ENCODE peak calls at places on chromosomes 4 and X, in eight cellular contexts. B is tibial artery; Y is tibial nerve; D is HAP-1; R is effector memory CD4-positive, alpha-beta T cell; N is body of pancreas; Z is PC-9; X is CD8-positive, alpha-beta T cell. M is an unnamed sample. For H3K4me1 and H3K36me3, the result is how much of the 10 kb centered on the place peaks cover.

GRCh38 chr4:152325831-152326230 is 210.1 kb downstream of the FBXW7 start:
- DNase-seq in B (no peak), Y (no peak), D (no peak), R (no peak), N (no peak), Z (peak), X (no peak), M (no peak)

GRCh38 chr4:175511861-175512260 is 300.2 kb downstream of the GPM6A start:
- DNase-seq in B (no peak), Y (no peak), D (no peak), R (no peak), N (no peak), Z (no peak), X (no peak), M (no peak)

GRCh38 chr4:30950737-30951136 is 230.6 kb downstream of the PCDH7 start:
- DNase-seq in B (no peak), Y (no peak), D (peak), R (no peak), N (no peak), Z (peak), X (no peak), M (no peak)

GRCh38 chr4:38583102-38583501 is 80.9 kb upstream of the KLF3 start:
- DNase-seq in B (no peak), Y (no peak), D (no peak), R (peak), N (peak), Z (no peak), X (no peak), M (no peak)

GRCh38 chr4:111937368-111937767 is 207.9 kb upstream of the FAM241A start:
- DNase-seq in B (no peak), Y (no peak), D (no peak), R (no peak), N (no peak), Z (no peak), X (no peak), M (no peak)

GRCh38 chrX:114344756-114345155 is 239.1 kb upstream of the HTR2C start:
- DNase-seq in B (no peak), Y (no peak), D (peak), R (no peak), N (no peak), Z (no peak), X (no peak), M (no peak)

GRCh38 chr4:112523008-112523440 is 7.0 kb upstream of the NEUROG2 start:
- DNase-seq in B (no peak), Y (no peak), D (peak), R (no peak), N (peak), Z (no peak), X (no peak), M (no peak)

GRCh38 chrX:65903750-65904149 is 136.1 kb downstream of the VSIG4 start:
- DNase-seq in B (no peak), Y (no peak), D (no peak), R (no peak), N (no peak), Z (no peak), X (no peak), M (no peak)

GRCh38 chr4:27181672-27182071 is 321.0 kb downstream of the STIM2 start:
- DNase-seq in B (no peak), Y (no peak), D (no peak), R (no peak), N (no peak), Z (no peak), X (no peak), M (no peak)

DNA sequence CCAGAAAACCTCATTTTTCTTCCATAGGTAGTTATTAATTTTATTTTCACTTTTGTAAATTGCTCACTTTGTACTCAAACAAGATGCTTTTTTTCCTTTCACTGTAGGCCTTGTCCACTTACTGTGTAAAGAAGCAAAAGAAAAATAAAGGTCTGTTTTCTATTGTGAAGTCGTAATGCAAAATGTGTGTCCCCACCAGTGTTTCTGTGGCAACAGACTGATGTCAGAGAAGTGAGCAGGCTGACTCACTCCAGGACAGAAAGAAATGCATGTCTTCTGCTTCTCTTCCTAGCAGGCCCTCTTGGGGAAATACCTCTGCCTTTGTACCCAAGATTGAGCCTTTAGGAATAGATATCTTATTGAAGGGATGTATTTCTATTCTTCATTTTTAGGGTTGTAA is 30.3 kb downstream of the INPP4B start:
- DNase-seq in B (no peak), Y (peak), D (no peak), R (no peak), N (no peak), Z (peak), X (no peak), M (peak)
- H3K4me1 ChIP-seq in B (under half), Y (under half), D (under half), R (under half), N (under half), Z (under half), X (under half), M (under half)

DNA sequence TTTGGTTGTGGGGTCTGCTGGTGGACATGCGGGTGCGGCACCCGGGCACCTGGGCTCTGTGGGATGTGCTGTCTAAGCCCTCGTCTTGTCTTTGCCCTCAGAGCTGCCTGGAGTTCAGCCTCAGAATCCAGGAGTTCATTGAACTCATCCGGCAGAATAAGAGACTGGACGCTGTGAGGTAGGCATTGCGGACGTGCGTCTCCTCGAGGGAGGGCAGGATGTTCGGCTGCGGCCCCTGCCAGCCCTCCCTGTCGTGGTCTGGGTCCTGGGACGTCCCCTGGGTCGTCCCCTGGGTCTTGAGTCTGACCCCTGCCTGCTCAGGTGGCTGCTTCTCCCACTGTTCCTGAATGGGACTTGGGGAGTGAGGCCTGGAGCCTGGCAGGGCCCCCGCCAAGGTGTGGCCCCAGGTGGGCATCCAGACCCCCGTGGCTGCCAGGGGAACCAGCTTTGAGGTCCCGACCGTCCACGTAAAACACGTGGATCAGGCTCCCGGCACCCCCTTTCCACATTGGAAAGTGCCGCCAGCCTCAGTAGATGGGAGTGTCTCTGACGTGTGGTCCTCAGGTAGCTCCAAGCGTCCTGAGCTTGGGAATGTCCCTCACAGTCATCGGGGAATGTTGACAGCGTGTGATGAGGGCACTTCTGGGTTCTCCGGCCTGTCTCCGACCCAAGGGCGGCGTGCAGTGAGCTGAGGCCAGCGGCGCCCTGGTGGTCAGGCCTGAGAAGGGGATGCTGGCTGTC is 19.3 kb upstream of the UVSSA start:
- DNase-seq in B (no peak), Y (no peak), D (no peak), R (no peak), N (no peak), Z (no peak), X (no peak), M (no peak)
- H3K36me3 ChIP-seq in B (under half), Y (under half), D (under half), R (under half), N (under half), Z (under half), X (under half), M (under half)

GRCh38 chr4:185304541-185304940 is 91.2 kb downstream of the LRP2BP start:
- DNase-seq in B (no peak), Y (no peak), D (no peak), R (no peak), N (no peak), Z (no peak), X (no peak), M (no peak)

GRCh38 chr4:185305979-185306442 is 89.7 kb downstream of the LRP2BP start:
- DNase-seq in B (no peak), Y (no peak), D (peak), R (no peak), N (no peak), Z (peak), X (no peak), M (peak)

GRCh38 chr4:185309770-185310169 is 86.0 kb downstream of the LRP2BP start:
- DNase-seq in B (no peak), Y (no peak), D (no peak), R (no peak), N (no peak), Z (no peak), X (no peak), M (no peak)

GRCh38 chr4:185304944-185305690 is 90.6 kb downstream of the LRP2BP start:
- DNase-seq in B (no peak), Y (no peak), D (peak), R (no peak), N (peak), Z (no peak), X (no peak), M (peak)

GRCh38 chr4:185307136-185307950 is 88.4 kb downstream of the LRP2BP start:
- DNase-seq in B (no peak), Y (no peak), D (no peak), R (no peak), N (peak), Z (peak), X (no peak), M (no peak)
- H3K4me1 ChIP-seq in B (under half), Y (under half), D (under half), R (under half), N (under half), Z (under half), X (under half), M (under half)

GRCh38 chr4:145779319-145779801 is 99.4 kb downstream of the C4orf51 start:
- DNase-seq in B (no peak), Y (no peak), D (no peak), R (no peak), N (no peak), Z (no peak), X (no peak), M (no peak)
- H3K36me3 ChIP-seq in B (under half), Y (under half), D (under half), R (under half), N (under half), Z (under half), X (under half), M (under half)

GRCh38 chrX:16786791-16787735 is 797 bp downstream of the TXLNG start:
- DNase-seq in B (no peak), Y (peak), D (peak), R (peak), N (no peak), Z (peak), X (peak), M (no peak)

GRCh38 chrX:16785247-16786138 is 773 bp upstream of the TXLNG start:
- DNase-seq in B (peak), Y (peak), D (peak), R (no peak), N (peak), Z (peak), X (no peak), M (no peak)

GRCh38 chrX:16786139-16786790 is at the start of gene TXLNG:
- DNase-seq in B (peak), Y (peak), D (peak), R (peak), N (peak), Z (peak), X (peak), M (peak)

GRCh38 chrX:16783452-16783851 is 2.8 kb upstream of the TXLNG start:
- DNase-seq in B (no peak), Y (no peak), D (no peak), R (no peak), N (no peak), Z (no peak), X (no peak), M (no peak)

GRCh38 chrX:16788477-16788876 is 2.2 kb downstream of the TXLNG start:
- DNase-seq in B (peak), Y (peak), D (no peak), R (no peak), N (no peak), Z (no peak), X (no peak), M (no peak)
- H3K4me1 ChIP-seq in B (under half), Y (under half), D (under half), R (under half), N (under half), Z (under half), X (under half), M (under half)

GRCh38 chr4:40828661-40829060 is 78.9 kb downstream of the NSUN7 start:
- DNase-seq in B (no peak), Y (no peak), D (no peak), R (no peak), N (no peak), Z (no peak), X (no peak), M (no peak)
- H3K36me3 ChIP-seq in B (half or more), Y (under half), D (under half), R (under half), N (under half), Z (under half), X (under half), M (under half)

DNA sequence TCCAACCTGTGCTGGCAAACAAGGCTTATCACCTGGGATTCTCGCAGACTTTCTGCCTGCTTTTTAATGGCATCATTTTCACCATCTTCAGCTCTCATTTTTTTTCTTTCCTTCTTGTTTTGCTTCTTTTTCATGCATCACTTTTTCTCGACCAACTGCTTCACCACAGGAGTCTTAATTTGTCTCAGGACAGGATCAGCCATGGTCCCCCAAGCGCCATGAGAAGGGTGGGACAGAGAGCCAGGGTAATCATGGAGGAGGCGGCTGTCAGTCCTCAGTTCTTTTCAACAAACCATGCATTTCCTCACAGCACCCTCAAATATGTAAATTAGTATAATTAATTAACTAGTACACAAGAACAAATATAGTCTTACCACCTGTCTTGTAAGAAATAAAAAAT is 19.3 kb downstream of the EIF4E start:
- DNase-seq in B (no peak), Y (no peak), D (no peak), R (no peak), N (no peak), Z (no peak), X (no peak), M (no peak)
- H3K4me1 ChIP-seq in B (under half), Y (under half), D (under half), R (under half), N (under half), Z (under half), X (under half), M (under half)

GRCh38 chrX:120536056-120536455 is 24.7 kb downstream of the CUL4B start:
- DNase-seq in B (no peak), Y (no peak), D (no peak), R (no peak), N (no peak), Z (no peak), X (no peak), M (no peak)
- H3K36me3 ChIP-seq in B (under half), Y (under half), D (half or more), R (under half), N (under half), Z (half or more), X (under half), M (under half)

GRCh38 chr4:169811476-169811875 is 53.7 kb upstream of the HPF1 start:
- DNase-seq in B (no peak), Y (no peak), D (no peak), R (no peak), N (no peak), Z (no peak), X (no peak), M (no peak)
- H3K4me1 ChIP-seq in B (under half), Y (under half), D (under half), R (under half), N (under half), Z (under half), X (under half), M (under half)

GRCh38 chrX:123909498-123909897 is 49.6 kb downstream of the XIAP start:
- DNase-seq in B (no peak), Y (no peak), D (no peak), R (no peak), N (no peak), Z (no peak), X (no peak), M (no peak)

GRCh38 chrX:123906557-123907316 is 46.9 kb downstream of the XIAP start:
- DNase-seq in B (no peak), Y (no peak), D (no peak), R (no peak), N (no peak), Z (no peak), X (no peak), M (no peak)

GRCh38 chrX:123899701-123900100 is 39.8 kb downstream of the XIAP start:
- DNase-seq in B (no peak), Y (no peak), D (no peak), R (no peak), N (no peak), Z (no peak), X (no peak), M (no peak)

GRCh38 chrX:123905334-123905733 is 45.5 kb downstream of the XIAP start:
- DNase-seq in B (no peak), Y (no peak), D (no peak), R (no peak), N (no peak), Z (no peak), X (no peak), M (no peak)
- H3K36me3 ChIP-seq in B (under half), Y (under half), D (half or more), R (under half), N (under half), Z (under half), X (under half), M (under half)

M was measured in SJSA1.